ENCODE peak calls at places on chromosomes 6 and 20, in nine cellular contexts. One of them, this sample, is unnamed.

GRCh38 chr20:4896971-4897497 is 104.3 kb downstream of the SLC23A2 start:
- DNase-seq in K562: peak
- DNase-seq in H1: no peak
- DNase-seq in adrenal gland: no peak
- DNase-seq in BE2C: no peak
- DNase-seq in GM23338: peak
- DNase-seq in cardiac muscle cell: no peak
- DNase-seq in left lung: peak
- DNase-seq in GM20000: no peak
- DNase-seq in this sample: no peak

GRCh38 chr20:46058656-46059281 is 29.8 kb downstream of the SLC12A5 start:
- DNase-seq in left lung: no peak
- DNase-seq in cardiac muscle cell: no peak
- DNase-seq in H1: no peak
- DNase-seq in GM23338: peak
- DNase-seq in BE2C: peak
- DNase-seq in GM20000: no peak
- DNase-seq in K562: no peak
- DNase-seq in adrenal gland: no peak
- DNase-seq in this sample: peak

GRCh38 chr6:169292340-169293124 is 38.9 kb upstream of the THBS2 start:
- DNase-seq in BE2C: no peak
- DNase-seq in cardiac muscle cell: peak
- DNase-seq in GM20000: no peak
- DNase-seq in left lung: no peak
- DNase-seq in adrenal gland: peak
- DNase-seq in H1: no peak
- DNase-seq in GM23338: no peak
- DNase-seq in K562: no peak
- DNase-seq in this sample: no peak

GRCh38 chr20:56995635-56996075 is 270.8 kb downstream of the BMP7 start:
- DNase-seq in cardiac muscle cell: peak
- DNase-seq in BE2C: peak
- DNase-seq in H1: peak
- DNase-seq in left lung: peak
- DNase-seq in adrenal gland: no peak
- DNase-seq in GM23338: peak
- DNase-seq in K562: peak
- DNase-seq in GM20000: peak
- DNase-seq in this sample: peak

GRCh38 chr6:26187981-26188635 is 100.9 kb downstream of the HFE start:
- DNase-seq in adrenal gland: peak
- DNase-seq in GM20000: no peak
- DNase-seq in cardiac muscle cell: peak
- DNase-seq in H1: no peak
- DNase-seq in BE2C: peak
- DNase-seq in left lung: no peak
- DNase-seq in GM23338: peak
- DNase-seq in K562: peak
- DNase-seq in this sample: no peak

GRCh38 chr20:6184086-6184485 is 61.3 kb upstream of the FERMT1 start:
- DNase-seq in left lung: peak
- DNase-seq in K562: no peak
- DNase-seq in GM23338: peak
- DNase-seq in GM20000: no peak
- DNase-seq in adrenal gland: no peak
- DNase-seq in cardiac muscle cell: no peak
- DNase-seq in H1: no peak
- DNase-seq in BE2C: no peak
- DNase-seq in this sample: no peak

GRCh38 chr6:42746452-42747400 is 823 bp upstream of the TBCC start:
- DNase-seq in GM23338: peak
- DNase-seq in adrenal gland: peak
- DNase-seq in H1: peak
- DNase-seq in cardiac muscle cell: peak
- DNase-seq in GM20000: peak
- DNase-seq in left lung: peak
- DNase-seq in K562: peak
- DNase-seq in BE2C: peak
- DNase-seq in this sample: peak

GRCh38 chr20:10476319-10476724 is 41.2 kb downstream of the SLX4IP start:
- DNase-seq in cardiac muscle cell: no peak
- DNase-seq in adrenal gland: no peak
- DNase-seq in GM20000: peak
- DNase-seq in K562: peak
- DNase-seq in H1: no peak
- DNase-seq in BE2C: no peak
- DNase-seq in GM23338: no peak
- DNase-seq in left lung: no peak
- DNase-seq in this sample: no peak

GRCh38 chr6:43989556-43990248 is 137.6 kb downstream of the MRPL14 start:
- DNase-seq in BE2C: peak
- DNase-seq in H1: no peak
- DNase-seq in adrenal gland: no peak
- DNase-seq in GM20000: no peak
- DNase-seq in left lung: no peak
- DNase-seq in GM23338: no peak
- DNase-seq in K562: no peak
- DNase-seq in cardiac muscle cell: no peak
- DNase-seq in this sample: no peak

GRCh38 chr6:74170118-74170517 is 474.1 kb downstream of the CD109 start:
- DNase-seq in cardiac muscle cell: peak
- DNase-seq in adrenal gland: no peak
- DNase-seq in BE2C: no peak
- DNase-seq in K562: no peak
- DNase-seq in H1: no peak
- DNase-seq in left lung: no peak
- DNase-seq in GM23338: no peak
- DNase-seq in GM20000: no peak
- DNase-seq in this sample: no peak

GRCh38 chr6:20223119-20223518 is 10.8 kb upstream of the MBOAT1 start:
- DNase-seq in left lung: no peak
- DNase-seq in adrenal gland: no peak
- DNase-seq in GM20000: no peak
- DNase-seq in H1: no peak
- DNase-seq in GM23338: no peak
- DNase-seq in BE2C: no peak
- DNase-seq in K562: no peak
- DNase-seq in cardiac muscle cell: no peak
- DNase-seq in this sample: no peak

GRCh38 chr6:35088281-35089215 is 52.6 kb downstream of the TCP11 start:
- DNase-seq in GM20000: no peak
- DNase-seq in H1: no peak
- DNase-seq in adrenal gland: no peak
- DNase-seq in cardiac muscle cell: no peak
- DNase-seq in GM23338: no peak
- DNase-seq in left lung: no peak
- DNase-seq in BE2C: no peak
- DNase-seq in K562: no peak
- DNase-seq in this sample: no peak

GRCh38 chr20:18267815-18268214 is 20.5 kb upstream of the ZNF133 start:
- DNase-seq in adrenal gland: no peak
- DNase-seq in GM20000: no peak
- DNase-seq in BE2C: no peak
- DNase-seq in H1: no peak
- DNase-seq in left lung: no peak
- DNase-seq in cardiac muscle cell: no peak
- DNase-seq in K562: no peak
- DNase-seq in GM23338: peak
- DNase-seq in this sample: peak

GRCh38 chr6:15628499-15629131 is 34.2 kb downstream of the DTNBP1 start:
- DNase-seq in left lung: no peak
- DNase-seq in cardiac muscle cell: peak
- DNase-seq in GM20000: peak
- DNase-seq in GM23338: no peak
- DNase-seq in K562: peak
- DNase-seq in adrenal gland: no peak
- DNase-seq in H1: no peak
- DNase-seq in BE2C: no peak
- DNase-seq in this sample: no peak

GRCh38 chr20:14526891-14527290 is 189.5 kb upstream of the FLRT3 start:
- DNase-seq in GM23338: no peak
- DNase-seq in cardiac muscle cell: no peak
- DNase-seq in GM20000: no peak
- DNase-seq in H1: no peak
- DNase-seq in adrenal gland: no peak
- DNase-seq in K562: no peak
- DNase-seq in BE2C: no peak
- DNase-seq in left lung: no peak
- DNase-seq in this sample: no peak

GRCh38 chr6:54262956-54263355 is 45.3 kb upstream of the TINAG start:
- DNase-seq in left lung: no peak
- DNase-seq in GM20000: no peak
- DNase-seq in GM23338: no peak
- DNase-seq in adrenal gland: no peak
- DNase-seq in H1: no peak
- DNase-seq in BE2C: no peak
- DNase-seq in cardiac muscle cell: no peak
- DNase-seq in K562: no peak
- DNase-seq in this sample: no peak

GRCh38 chr6:149691201-149691600 is 26.7 kb downstream of the LATS1 start:
- DNase-seq in GM23338: no peak
- DNase-seq in cardiac muscle cell: no peak
- DNase-seq in GM20000: no peak
- DNase-seq in left lung: no peak
- DNase-seq in K562: no peak
- DNase-seq in H1: no peak
- DNase-seq in adrenal gland: no peak
- DNase-seq in BE2C: no peak
- DNase-seq in this sample: no peak

GRCh38 chr6:110359554-110359953 is 1.4 kb upstream of the METTL24 start:
- DNase-seq in cardiac muscle cell: no peak
- DNase-seq in BE2C: no peak
- DNase-seq in left lung: no peak
- DNase-seq in adrenal gland: no peak
- DNase-seq in GM20000: no peak
- DNase-seq in H1: no peak
- DNase-seq in GM23338: no peak
- DNase-seq in K562: no peak
- DNase-seq in this sample: no peak

GRCh38 chr6:160051390-160051789 is 70.2 kb upstream of the SLC22A1 start:
- DNase-seq in H1: no peak
- DNase-seq in K562: no peak
- DNase-seq in left lung: no peak
- DNase-seq in GM20000: no peak
- DNase-seq in adrenal gland: no peak
- DNase-seq in cardiac muscle cell: no peak
- DNase-seq in GM23338: no peak
- DNase-seq in BE2C: no peak
- DNase-seq in this sample: no peak

GRCh38 chr6:3885262-3886036 is 36.3 kb downstream of the FAM50B start:
- DNase-seq in GM23338: peak
- DNase-seq in adrenal gland: no peak
- DNase-seq in BE2C: no peak
- DNase-seq in left lung: no peak
- DNase-seq in K562: peak
- DNase-seq in GM20000: no peak
- DNase-seq in cardiac muscle cell: no peak
- DNase-seq in H1: no peak
- DNase-seq in this sample: no peak

GRCh38 chr20:53580376-53581111 is 13.1 kb downstream of the ZNF217 start:
- DNase-seq in BE2C: no peak
- DNase-seq in GM23338: no peak
- DNase-seq in cardiac muscle cell: no peak
- DNase-seq in H1: no peak
- DNase-seq in GM20000: no peak
- DNase-seq in left lung: no peak
- DNase-seq in adrenal gland: no peak
- DNase-seq in K562: no peak
- DNase-seq in this sample: no peak
- TF ChIP-seq CTCF in BE2C: peak
- TF ChIP-seq CTCF in GM23338: peak
- TF ChIP-seq CTCF in cardiac muscle cell: peak
- TF ChIP-seq CTCF in H1: no peak
- TF ChIP-seq CTCF in GM20000: no peak
- TF ChIP-seq CTCF in left lung: no peak
- TF ChIP-seq CTCF in adrenal gland: no peak
- TF ChIP-seq CTCF in K562: no peak
- TF ChIP-seq CTCF in this sample: peak

GRCh38 chr6:132961610-132962009 is 147.2 kb downstream of the RPS12 start:
- DNase-seq in K562: peak
- DNase-seq in cardiac muscle cell: no peak
- DNase-seq in H1: no peak
- DNase-seq in adrenal gland: no peak
- DNase-seq in BE2C: no peak
- DNase-seq in GM23338: peak
- DNase-seq in left lung: no peak
- DNase-seq in GM20000: peak
- DNase-seq in this sample: no peak
- TF ChIP-seq CTCF in K562: peak
- TF ChIP-seq CTCF in cardiac muscle cell: peak
- TF ChIP-seq CTCF in H1: peak
- TF ChIP-seq CTCF in adrenal gland: no peak
- TF ChIP-seq CTCF in BE2C: peak
- TF ChIP-seq CTCF in GM23338: peak
- TF ChIP-seq CTCF in left lung: no peak
- TF ChIP-seq CTCF in GM20000: peak
- TF ChIP-seq CTCF in this sample: peak

DNA sequence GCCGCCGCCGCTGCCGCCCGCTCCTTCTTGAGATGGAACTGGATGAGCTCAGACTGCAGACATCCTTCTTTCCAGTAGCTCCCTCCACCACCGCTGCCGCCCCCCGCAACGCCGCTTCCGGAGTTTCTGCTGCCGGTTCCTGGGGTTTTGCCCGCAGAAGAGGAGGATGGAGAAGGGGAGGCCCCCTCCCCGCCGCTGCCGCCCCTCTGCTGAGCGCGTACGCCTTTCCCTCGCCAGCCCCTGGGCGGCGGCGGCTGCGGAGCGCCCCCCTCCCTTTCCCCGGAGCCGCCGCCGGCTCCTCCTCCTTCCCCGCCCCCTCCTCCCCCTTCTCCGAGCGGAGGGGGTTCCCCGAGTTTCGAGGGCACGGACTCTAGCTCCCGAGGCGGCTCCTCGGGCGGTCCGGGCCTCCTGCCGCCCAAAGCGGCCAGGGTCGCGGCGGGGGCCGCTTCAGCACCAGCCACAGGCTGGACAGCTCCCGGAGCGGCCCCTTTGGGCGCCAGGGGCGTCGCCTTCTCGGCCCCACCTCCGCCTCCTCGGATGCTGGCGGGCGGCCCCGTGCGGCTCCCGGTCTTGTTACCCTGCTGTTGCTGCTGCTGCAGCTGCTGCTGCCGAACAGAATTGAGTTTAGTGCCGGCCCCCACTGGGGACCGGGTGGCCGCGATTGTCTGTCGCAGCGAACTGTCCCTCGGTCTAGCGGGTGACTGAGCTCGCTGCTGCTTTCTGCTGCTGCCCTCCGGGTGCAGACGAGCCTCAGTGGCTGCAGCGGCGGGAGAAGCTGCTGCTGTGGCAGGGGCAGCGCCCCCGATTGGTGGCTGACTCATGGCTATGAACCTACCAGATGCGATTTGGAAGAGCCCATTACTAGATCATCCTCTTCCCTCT is 3.1 kb downstream of the MTCL3 start:
- DNase-seq in GM20000: peak
- DNase-seq in adrenal gland: peak
- DNase-seq in K562: peak
- DNase-seq in cardiac muscle cell: peak
- DNase-seq in H1: peak
- DNase-seq in left lung: peak
- DNase-seq in GM23338: peak
- DNase-seq in BE2C: peak
- DNase-seq in this sample: peak
- TF ChIP-seq CTCF in GM20000: no peak
- TF ChIP-seq CTCF in adrenal gland: no peak
- TF ChIP-seq CTCF in K562: peak
- TF ChIP-seq CTCF in cardiac muscle cell: no peak
- TF ChIP-seq CTCF in H1: peak
- TF ChIP-seq CTCF in left lung: no peak
- TF ChIP-seq CTCF in GM23338: no peak
- TF ChIP-seq CTCF in BE2C: no peak
- TF ChIP-seq CTCF in this sample: no peak

GRCh38 chr6:126176266-126176665 is 163.6 kb upstream of the CENPW start:
- DNase-seq in GM20000: no peak
- DNase-seq in adrenal gland: no peak
- DNase-seq in cardiac muscle cell: peak
- DNase-seq in H1: no peak
- DNase-seq in GM23338: peak
- DNase-seq in K562: peak
- DNase-seq in BE2C: no peak
- DNase-seq in left lung: no peak
- DNase-seq in this sample: no peak
- TF ChIP-seq CTCF in GM20000: no peak
- TF ChIP-seq CTCF in adrenal gland: no peak
- TF ChIP-seq CTCF in cardiac muscle cell: peak
- TF ChIP-seq CTCF in H1: peak
- TF ChIP-seq CTCF in GM23338: peak
- TF ChIP-seq CTCF in K562: peak
- TF ChIP-seq CTCF in BE2C: peak
- TF ChIP-seq CTCF in left lung: no peak
- TF ChIP-seq CTCF in this sample: peak

This sample was measured in neural crest cell.